ENCODE peak calls at places on chromosomes 13 and 19, in eight cellular contexts. F is adrenal gland, Z is heart left ventricle, V is IMR-90, M is uterus, L is erythroblast, A is Peyer's patch, Y is GM12891. I is an unnamed sample.

GRCh38 chr19:51140441-51140840 is 1.7 kb upstream of the SIGLEC7 start:
- DNase-seq in Z (no peak), F (no peak), Y (no peak), V (no peak), A (no peak), M (no peak), L (no peak), I (no peak)

GRCh38 chr13:99057310-99057975 is 79.6 kb upstream of the DOCK9 start:
- DNase-seq in F (peak; percentile 46), V (peak; percentile 31), Z (no peak), M (peak; percentile 43), A (no peak), Y (no peak), L (no peak), I (no peak)

GRCh38 chr13:111095911-111096501 is 19.1 kb upstream of the ARHGEF7 start:
- DNase-seq in V (no peak), Z (no peak), M (no peak), Y (no peak), F (no peak), A (no peak), L (no peak), I (no peak)

GRCh38 chr13:65909501-65909900 is 1320.6 kb downstream of the PCDH9 start:
- DNase-seq in A (no peak), L (no peak), Y (no peak), F (no peak), Z (no peak), M (no peak), V (no peak), I (no peak)

GRCh38 chr13:97492257-97492656 is 58.3 kb downstream of the RAP2A start:
- DNase-seq in M (no peak), A (no peak), F (no peak), V (no peak), Z (no peak), L (no peak), Y (no peak), I (no peak)

GRCh38 chr19:42121666-42122069 is 10.6 kb downstream of the POU2F2 start:
- DNase-seq in F (peak; percentile 25), Z (peak; percentile 52), V (peak; percentile 88), A (peak; percentile 87), Y (no peak), M (peak; percentile 20), L (no peak), I (peak; percentile 98)

GRCh38 chr19:39372047-39372802 is 18.7 kb downstream of the PAF1 start:
- DNase-seq in F (peak; percentile 89), Y (no peak), L (no peak), V (peak; percentile 93), A (no peak), M (peak; percentile 87), Z (peak; percentile 82), I (peak; percentile 88)

GRCh38 chr13:60969659-60970058 is 446.0 kb downstream of the PCDH20 start:
- DNase-seq in Y (no peak), L (no peak), V (no peak), Z (no peak), A (no peak), M (no peak), F (no peak), I (no peak)

GRCh38 chr19:39832341-39833083 is 1.4 kb downstream of the DYRK1B start:
- DNase-seq in A (no peak), V (no peak), Z (no peak), F (no peak), M (no peak), Y (no peak), L (no peak), I (no peak)

GRCh38 chr19:1980782-1981181 is 34.7 kb downstream of the BTBD2 start:
- DNase-seq in Y (no peak), F (no peak), V (no peak), M (no peak), L (no peak), Z (no peak), A (no peak), I (no peak)

GRCh38 chr19:16363133-16363851 is 38.7 kb downstream of the KLF2 start:
- DNase-seq in V (no peak), Y (no peak), L (no peak), M (no peak), Z (no peak), A (no peak), F (no peak), I (no peak)

GRCh38 chr13:47837906-47838305 is 163.2 kb downstream of the SUCLA2 start:
- DNase-seq in Y (no peak), F (no peak), M (no peak), L (no peak), A (no peak), V (no peak), Z (no peak), I (no peak)

GRCh38 chr19:4064551-4065260 is 2.0 kb downstream of the ZBTB7A start:
- DNase-seq in F (peak; percentile 80), Y (no peak), L (peak; percentile 67), A (peak; percentile 74), V (no peak), M (peak; percentile 73), Z (peak; percentile 76), I (no peak)

GRCh38 chr13:85520445-85520844 is 278.8 kb downstream of the SLITRK6 start:
- DNase-seq in L (no peak), A (no peak), M (no peak), Y (no peak), V (peak; percentile 79), Z (no peak), F (no peak), I (no peak)

GRCh38 chr13:41970022-41970421 is 9.1 kb upstream of the VWA8 start:
- DNase-seq in A (no peak), Z (no peak), M (no peak), L (no peak), V (no peak), F (no peak), Y (no peak), I (no peak)

GRCh38 chr19:11041194-11041593 is 48.1 kb upstream of the LDLR start:
- DNase-seq in A (no peak), L (no peak), F (no peak), M (no peak), Z (no peak), V (no peak), Y (no peak), I (no peak)

GRCh38 chr13:76887070-76887563 is 912 bp upstream of the KCTD12 start:
- DNase-seq in Y (no peak), Z (peak; percentile 32), A (no peak), F (peak; percentile 15), M (peak; percentile 31), L (no peak), V (no peak), I (no peak)

DNA sequence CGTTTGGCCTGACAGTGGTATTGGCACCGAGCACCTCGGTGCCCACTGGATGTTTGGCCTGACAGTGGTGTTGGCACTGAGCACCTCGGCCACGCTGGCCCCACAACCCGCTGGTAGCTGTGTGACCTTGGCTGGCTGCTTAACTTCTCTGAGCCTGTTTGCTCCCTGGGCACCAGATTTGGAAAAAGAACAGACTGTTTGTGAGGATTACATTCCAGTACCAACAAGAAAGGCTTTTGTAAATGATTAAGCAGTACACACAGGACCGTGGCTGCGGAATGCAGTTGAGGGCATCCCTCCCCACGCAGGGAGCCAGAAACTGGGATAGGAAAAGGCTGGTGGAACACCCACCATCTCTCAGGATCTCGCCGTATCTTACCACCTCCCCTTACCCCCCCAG is 31.9 kb downstream of the SLC25A42 start:
- DNase-seq in F (no peak), V (no peak), M (no peak), Y (no peak), Z (no peak), L (no peak), A (no peak), I (no peak)
- TF ChIP-seq POLR2A in F (no peak), V (no peak), M (no peak), Y (no peak), Z (no peak), L (no peak), A (no peak), I (no peak)

GRCh38 chr19:9621156-9622037 is at the start of gene ZNF561:
- DNase-seq in M (peak; percentile 84), V (peak; percentile 89), Z (peak; percentile 90), A (peak; percentile 80), L (peak; percentile 94), F (peak; percentile 85), Y (peak; percentile 56), I (peak; percentile 50)
- TF ChIP-seq POLR2A in M (peak; percentile 36), V (peak; percentile 80), Z (no peak), A (peak; percentile 19), L (peak; percentile 73), F (peak; percentile 38), Y (peak; percentile 89), I (peak; percentile 80)

DNA sequence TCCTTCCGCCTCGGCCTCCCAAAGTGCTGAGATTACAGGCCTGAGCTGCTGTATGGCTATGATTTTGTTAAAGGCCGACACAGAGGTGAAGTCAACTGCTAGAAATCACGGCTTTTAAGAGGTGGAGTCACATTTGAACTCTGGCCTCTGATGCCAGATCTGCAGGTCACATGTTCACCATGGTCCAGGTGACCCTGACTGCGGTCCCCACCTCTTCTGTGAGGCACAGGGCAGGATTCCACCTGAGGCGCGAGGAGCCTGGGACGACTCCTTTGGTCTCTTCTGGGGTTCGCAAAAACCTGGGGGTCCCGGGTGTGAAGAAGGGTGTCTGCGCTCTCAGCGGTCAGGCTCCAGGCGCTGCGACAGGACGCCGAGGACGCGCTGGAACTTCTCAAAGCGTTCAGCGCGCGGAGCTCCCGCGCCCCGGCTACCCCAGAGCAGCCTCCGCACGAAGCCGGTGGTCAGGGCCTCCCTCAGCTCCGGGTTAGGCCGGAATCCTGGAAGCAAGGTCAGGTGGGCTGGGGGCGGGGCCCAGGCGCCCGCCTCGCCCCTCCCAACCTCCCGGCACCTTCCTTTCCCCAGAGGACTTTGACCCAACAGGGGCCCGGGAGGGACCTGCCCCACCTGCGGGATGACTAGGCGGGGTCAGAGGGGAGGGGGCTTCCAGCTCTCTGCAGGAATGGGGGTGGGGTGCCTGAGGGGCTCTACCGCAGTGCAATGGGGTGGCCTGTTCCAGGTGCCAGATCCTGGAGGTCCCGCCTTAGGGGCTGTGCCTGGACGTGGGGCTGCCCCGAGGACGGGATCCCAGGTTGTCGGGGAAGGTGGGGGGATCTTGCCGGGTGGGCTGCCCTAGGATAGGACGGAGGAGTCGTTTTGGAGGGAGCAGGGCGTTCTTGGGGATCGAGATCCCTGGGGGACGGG is 13.0 kb downstream of the TRIP10 start:
- DNase-seq in F (no peak), V (no peak), Y (no peak), Z (no peak), M (no peak), L (no peak), A (no peak), I (no peak)
- TF ChIP-seq POLR2A in F (no peak), V (no peak), Y (no peak), Z (no peak), M (no peak), L (no peak), A (peak; percentile 67), I (no peak)

GRCh38 chr19:35712529-35712909 is 5.3 kb upstream of the KMT2B start:
- DNase-seq in Y (peak; percentile 2), Z (no peak), L (no peak), A (no peak), M (no peak), V (no peak), F (no peak), I (no peak)

GRCh38 chr19:35712910-35713845 is 4.6 kb upstream of the KMT2B start:
- DNase-seq in F (no peak), V (no peak), L (no peak), Z (no peak), Y (peak; percentile 57), M (no peak), A (peak; percentile 82), I (no peak)

GRCh38 chr19:35708391-35708790 is 4.0 kb downstream of the ZBTB32 start:
- DNase-seq in Y (no peak), V (no peak), F (no peak), A (no peak), M (no peak), Z (no peak), L (no peak), I (no peak)

GRCh38 chr19:35713904-35714440 is 3.8 kb upstream of the KMT2B start:
- DNase-seq in L (peak; percentile 47), A (peak; percentile 50), F (peak; percentile 5), M (no peak), Y (no peak), V (no peak), Z (no peak), I (no peak)

GRCh38 chr19:35710784-35711723 is 6.7 kb downstream of the ZBTB32 start:
- DNase-seq in L (no peak), Y (peak; percentile 43), A (peak; percentile 41), M (no peak), V (no peak), Z (no peak), F (no peak), I (no peak)
- TF ChIP-seq POLR2A in L (no peak), Y (peak; percentile 51), A (no peak), M (no peak), V (no peak), Z (no peak), F (no peak), I (no peak)